ENCODE peak calls at places on chromosomes 13 and 19, in nine cellular contexts. Z, X, V, P, L, C, H, Y and W are unnamed samples.
A peak's percentile ranks its signal among the peaks of the same experiment; 100 is the strongest.

GRCh38 chr19:3849092-3849491 is 19.7 kb downstream of the ZFR2 start:
- DNase-seq in P (no peak), H (no peak), V (no peak), L (no peak), Y (no peak), X (peak; percentile 52), Z (no peak), C (no peak), W (no peak)

GRCh38 chr13:99812611-99813010 is 159.0 kb downstream of the ZIC5 start:
- DNase-seq in X (no peak), P (no peak), C (no peak), Z (no peak), L (no peak), Y (no peak), H (no peak), V (no peak), W (peak; percentile 20)

GRCh38 chr13:24281188-24282008 is 28.0 kb upstream of the C1QTNF9 start:
- DNase-seq in L (no peak), P (no peak), V (no peak), X (no peak), H (peak; percentile 58), C (peak; percentile 62), Z (peak; percentile 35), Y (no peak), W (no peak)

GRCh38 chr19:39052243-39052746 is 19.9 kb upstream of the FBXO27 start:
- DNase-seq in C (no peak), H (peak; percentile 91), V (peak; percentile 33), L (peak; percentile 79), X (peak; percentile 85), Y (peak; percentile 81), P (peak; percentile 41), Z (peak; percentile 62), W (no peak)

GRCh38 chr19:45569619-45570421 is 14.8 kb downstream of the OPA3 start:
- DNase-seq in P (peak; percentile 53), H (no peak), L (no peak), V (peak; percentile 24), C (no peak), X (peak; percentile 80), Z (peak; percentile 76), Y (peak; percentile 67), W (no peak)

GRCh38 chr19:19202707-19203011 is 555 bp downstream of the NR2C2AP start:
- DNase-seq in C (no peak), P (no peak), Z (no peak), Y (no peak), V (no peak), L (no peak), H (no peak), X (peak; percentile 23), W (no peak)

GRCh38 chr13:33953781-33954180 is 135.8 kb downstream of the RFC3 start:
- DNase-seq in Z (no peak), P (no peak), Y (no peak), V (no peak), H (no peak), C (no peak), X (no peak), L (no peak), W (no peak)

GRCh38 chr19:7705387-7706187 is 3.7 kb upstream of the FCER2 start:
- DNase-seq in Y (peak; percentile 72), V (peak; percentile 6), X (no peak), Z (peak; percentile 39), P (peak; percentile 34), H (no peak), L (no peak), C (no peak), W (no peak)

GRCh38 chr13:47893527-47893926 is 107.5 kb downstream of the SUCLA2 start:
- DNase-seq in L (no peak), V (no peak), P (no peak), C (no peak), Y (no peak), Z (no peak), H (no peak), X (no peak), W (no peak)

GRCh38 chr19:18879579-18880373 is 16.2 kb downstream of the CERS1 start:
- DNase-seq in L (peak; percentile 72), Z (no peak), H (no peak), P (no peak), X (peak; percentile 36), C (no peak), V (no peak), Y (peak; percentile 50), W (no peak)

GRCh38 chr19:35648017-35648961 is at the start of gene COX6B1:
- DNase-seq in H (peak; percentile 93), L (peak; percentile 96), X (peak; percentile 98), V (peak; percentile 96), C (peak; percentile 96), Z (peak; percentile 96), P (peak; percentile 95), Y (peak; percentile 93), W (peak; percentile 87)

GRCh38 chr13:100636004-100636403 is 38.6 kb downstream of the TMTC4 start:
- DNase-seq in C (no peak), H (no peak), P (no peak), L (no peak), V (no peak), Y (no peak), Z (no peak), X (no peak), W (no peak)

GRCh38 chr13:96020155-96020575 is 33.0 kb downstream of the UGGT2 start:
- DNase-seq in Y (no peak), C (no peak), H (no peak), X (peak; percentile 79), Z (peak; percentile 58), L (no peak), V (peak; percentile 39), P (no peak), W (peak; percentile 18)
- TF ChIP-seq CTCF in Y (peak; percentile 51), C (no peak), H (peak; percentile 37), X (peak; percentile 73), Z (peak; percentile 73), L (peak; percentile 65), V (no peak), P (peak; percentile 29), W (peak; percentile 54)

DNA sequence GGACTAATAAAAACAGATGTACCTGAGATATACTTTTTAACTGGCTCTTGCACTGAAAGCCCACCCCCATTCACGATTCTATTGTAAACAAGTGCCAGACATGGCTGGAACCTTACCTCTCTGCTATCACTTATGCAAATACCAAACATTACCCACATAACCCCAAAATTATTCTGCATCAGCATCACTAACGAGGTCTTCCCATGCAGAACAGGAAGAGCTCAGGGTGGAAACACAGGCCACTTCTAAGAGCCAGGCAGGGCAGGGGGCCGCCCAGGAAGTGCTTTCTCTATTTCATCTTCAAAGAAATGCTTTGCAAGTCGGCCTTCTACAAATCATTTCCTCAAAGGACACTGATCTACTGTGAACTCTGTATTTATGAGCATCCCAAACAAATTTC is 7.3 kb downstream of the IRS2 start:
- DNase-seq in H (no peak), L (no peak), C (no peak), Y (no peak), X (no peak), Z (peak; percentile 44), P (no peak), V (no peak), W (no peak)
- H3K4me3 ChIP-seq in H (no peak overlapping the region), L (peak overlapping the region; percentile 69), C (peak overlapping the region; percentile 85), Y (peak overlapping the region; percentile 57), X (no peak overlapping the region), Z (no peak overlapping the region), P (no peak overlapping the region), V (peak overlapping the region; percentile 70), W (no peak overlapping the region)

GRCh38 chr19:49214701-49215100 is 57.1 kb downstream of the TRPM4 start:
- DNase-seq in P (no peak), Z (no peak), C (no peak), H (no peak), V (no peak), L (no peak), Y (no peak), X (no peak), W (no peak)

GRCh38 chr19:49213791-49214190 is 56.2 kb downstream of the TRPM4 start:
- DNase-seq in H (no peak), C (no peak), Y (no peak), X (no peak), P (no peak), Z (no peak), L (no peak), V (no peak), W (no peak)

GRCh38 chr19:49210901-49211451 is 53.4 kb downstream of the TRPM4 start:
- DNase-seq in Z (no peak), X (peak; percentile 52), V (no peak), C (no peak), L (no peak), P (no peak), H (peak; percentile 69), Y (peak; percentile 48), W (no peak)

GRCh38 chr19:49212302-49212701 is 54.7 kb downstream of the TRPM4 start:
- DNase-seq in V (no peak), X (no peak), Z (no peak), Y (no peak), C (no peak), L (no peak), H (no peak), P (no peak), W (no peak)

DNA sequence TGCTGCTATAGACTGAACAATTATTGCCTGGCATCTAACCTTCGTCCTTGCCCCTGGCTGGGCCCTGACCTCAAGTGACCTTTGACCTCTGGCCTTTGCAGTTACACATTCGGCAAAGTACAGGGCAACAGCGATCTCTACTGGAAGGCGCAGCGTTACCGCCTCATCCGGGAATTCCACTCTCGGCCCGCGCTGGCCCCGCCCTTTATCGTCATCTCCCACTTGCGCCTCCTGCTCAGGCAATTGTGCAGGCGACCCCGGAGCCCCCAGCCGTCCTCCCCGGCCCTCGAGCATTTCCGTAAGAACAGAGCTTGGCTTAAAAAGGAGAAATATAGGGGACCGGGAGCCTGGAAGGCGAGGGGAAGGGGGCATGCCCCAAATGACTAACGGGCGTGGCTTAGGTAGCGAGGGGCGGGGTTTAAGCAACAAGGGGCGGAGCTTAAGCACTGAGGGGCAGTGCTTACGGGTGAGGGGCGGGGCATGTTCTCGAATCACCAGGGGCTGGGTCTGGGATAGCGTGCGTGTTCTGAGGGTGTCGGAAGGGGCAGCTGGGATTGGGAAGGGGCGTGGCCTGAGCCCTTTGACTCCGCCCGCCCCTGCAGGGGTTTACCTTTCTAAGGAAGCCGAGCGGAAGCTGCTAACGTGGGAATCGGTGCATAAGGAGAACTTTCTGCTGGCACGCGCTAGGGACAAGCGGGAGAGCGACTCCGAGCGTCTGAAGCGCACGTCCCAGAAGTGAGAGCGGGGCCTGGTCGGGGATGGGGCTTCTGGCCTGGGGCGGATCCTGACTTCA is 52.7 kb downstream of the TRPM4 start:
- DNase-seq in X (peak; percentile 94), L (peak; percentile 74), P (no peak), V (no peak), Y (peak; percentile 60), Z (peak; percentile 65), C (no peak), H (peak; percentile 82), W (no peak)
- TF ChIP-seq CTCF in X (peak; percentile 60), L (no peak), P (no peak), V (no peak), Y (no peak), Z (peak; percentile 4), C (no peak), H (no peak), W (no peak)

DNA sequence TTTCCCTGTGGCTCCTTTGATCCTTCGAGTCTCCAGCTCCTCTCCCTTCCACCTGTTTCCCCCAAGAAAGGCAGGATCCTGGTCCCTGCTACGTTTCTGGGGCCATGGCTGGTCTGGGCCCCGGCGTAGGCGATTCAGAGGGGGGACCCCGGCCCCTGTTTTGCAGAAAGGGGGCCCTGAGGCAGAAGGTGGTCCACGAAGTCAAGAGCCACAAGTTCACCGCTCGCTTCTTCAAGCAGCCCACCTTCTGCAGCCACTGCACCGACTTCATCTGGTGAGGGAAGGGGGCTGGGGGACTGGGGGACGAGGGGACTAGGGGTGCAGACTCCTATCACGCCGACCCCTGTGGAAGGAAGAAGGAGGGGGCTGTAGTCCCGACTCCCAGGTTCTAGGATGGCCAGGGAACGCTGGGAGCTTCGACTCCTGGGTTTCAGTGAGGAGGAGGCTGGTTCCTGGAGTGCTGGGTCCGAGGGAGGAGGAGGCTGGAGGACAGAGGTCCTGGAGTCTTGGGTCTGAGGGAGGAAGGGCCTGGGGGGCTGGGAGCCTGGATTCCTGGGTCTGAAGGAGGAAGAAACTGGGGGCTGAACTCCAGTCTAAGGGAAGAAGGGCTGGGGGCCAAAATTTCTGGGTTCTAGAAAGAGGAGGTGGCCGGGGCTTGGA is 524 bp downstream of the PRKCG start:
- DNase-seq in H (no peak), L (no peak), X (no peak), Y (no peak), P (no peak), V (no peak), Z (no peak), C (no peak), W (no peak)
- H3K4me3 ChIP-seq in H (no peak overlapping the region), L (no peak overlapping the region), X (peak overlapping the region; percentile 66), Y (peak overlapping the region; percentile 45), P (no peak overlapping the region), V (no peak overlapping the region), Z (no peak overlapping the region), C (peak overlapping the region; percentile 63), W (no peak overlapping the region)